ENCODE peak calls at places on chromosome 7, in four cellular contexts. One of them, this sample, is unnamed.

GRCh38 chr7:32347244-32347828 is 142.8 kb downstream of the LSM5 start:
- DNase-seq in OCI-LY7: peak
- DNase-seq in psoas muscle: no peak
- DNase-seq in nephron progenitor cell: peak
- DNase-seq in this sample: peak

GRCh38 chr7:925601-926000 is 28.9 kb downstream of the ADAP1 start:
- DNase-seq in OCI-LY7: no peak
- DNase-seq in psoas muscle: no peak
- DNase-seq in nephron progenitor cell: no peak
- DNase-seq in this sample: no peak

GRCh38 chr7:44791278-44792219 is 4.9 kb upstream of the PPIA start:
- DNase-seq in OCI-LY7: no peak
- DNase-seq in psoas muscle: no peak
- DNase-seq in nephron progenitor cell: no peak
- DNase-seq in this sample: no peak

GRCh38 chr7:26504417-26504816 is 212.8 kb downstream of the SNX10 start:
- DNase-seq in OCI-LY7: no peak
- DNase-seq in psoas muscle: no peak
- DNase-seq in nephron progenitor cell: no peak
- DNase-seq in this sample: no peak

GRCh38 chr7:780516-780915 is 51.8 kb upstream of the SUN1 start:
- DNase-seq in OCI-LY7: no peak
- DNase-seq in psoas muscle: no peak
- DNase-seq in nephron progenitor cell: no peak
- DNase-seq in this sample: no peak

GRCh38 chr7:157517782-157518513 is 181.1 kb downstream of the DNAJB6 start:
- DNase-seq in OCI-LY7: no peak
- DNase-seq in psoas muscle: no peak
- DNase-seq in nephron progenitor cell: no peak
- DNase-seq in this sample: no peak

GRCh38 chr7:45446195-45446944 is 127.8 kb upstream of the ADCY1 start:
- DNase-seq in OCI-LY7: no peak
- DNase-seq in psoas muscle: no peak
- DNase-seq in nephron progenitor cell: no peak
- DNase-seq in this sample: no peak

GRCh38 chr7:98223898-98224700 is 12.9 kb downstream of the BHLHA15 start:
- DNase-seq in OCI-LY7: no peak
- DNase-seq in psoas muscle: no peak
- DNase-seq in nephron progenitor cell: no peak
- DNase-seq in this sample: no peak

GRCh38 chr7:28362812-28363211 is 49.5 kb upstream of the CREB5 start:
- DNase-seq in OCI-LY7: no peak
- DNase-seq in psoas muscle: no peak
- DNase-seq in nephron progenitor cell: no peak
- DNase-seq in this sample: no peak
- TF ChIP-seq CTCF in OCI-LY7: peak
- TF ChIP-seq CTCF in psoas muscle: no peak
- TF ChIP-seq CTCF in nephron progenitor cell: no peak
- TF ChIP-seq CTCF in this sample: peak

DNA sequence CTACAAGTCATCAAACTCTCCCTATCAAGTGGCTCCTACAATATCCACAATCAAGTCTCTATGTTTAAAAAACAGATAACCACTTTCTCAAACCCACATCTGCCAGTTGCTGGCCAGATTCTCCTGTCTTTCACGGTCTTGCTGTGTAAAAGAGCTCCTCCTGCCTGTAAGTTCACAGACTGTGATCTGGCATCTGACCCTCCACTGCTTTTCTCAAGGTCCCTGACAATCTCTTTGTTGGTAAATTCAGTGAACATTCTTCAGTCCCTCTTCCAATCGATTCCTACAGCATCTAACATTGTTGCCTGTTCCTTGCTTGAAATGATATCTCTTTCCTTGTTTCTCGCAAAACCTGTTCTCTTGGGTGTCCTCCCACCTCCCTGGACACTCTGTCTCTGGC is 18.5 kb upstream of the LMOD2 start:
- DNase-seq in OCI-LY7: no peak
- DNase-seq in psoas muscle: no peak
- DNase-seq in nephron progenitor cell: no peak
- DNase-seq in this sample: no peak
- TF ChIP-seq CTCF in OCI-LY7: no peak
- TF ChIP-seq CTCF in psoas muscle: peak
- TF ChIP-seq CTCF in nephron progenitor cell: no peak
- TF ChIP-seq CTCF in this sample: no peak

GRCh38 chr7:100159099-100159623 is 638 bp upstream of the TRAPPC14 start:
- DNase-seq in OCI-LY7: no peak
- DNase-seq in psoas muscle: no peak
- DNase-seq in nephron progenitor cell: no peak
- DNase-seq in this sample: no peak

GRCh38 chr7:100156331-100157068 is 2.0 kb downstream of the TRAPPC14 start:
- DNase-seq in OCI-LY7: no peak
- DNase-seq in psoas muscle: no peak
- DNase-seq in nephron progenitor cell: no peak
- DNase-seq in this sample: no peak

GRCh38 chr7:100157069-100157333 is 1.5 kb downstream of the TRAPPC14 start:
- DNase-seq in OCI-LY7: no peak
- DNase-seq in psoas muscle: no peak
- DNase-seq in nephron progenitor cell: no peak
- DNase-seq in this sample: peak

GRCh38 chr7:100158229-100159098 is at the start of gene TRAPPC14:
- DNase-seq in OCI-LY7: peak
- DNase-seq in psoas muscle: peak
- DNase-seq in nephron progenitor cell: peak
- DNase-seq in this sample: peak

GRCh38 chr7:100157334-100158228 is 942 bp downstream of the TRAPPC14 start:
- DNase-seq in OCI-LY7: peak
- DNase-seq in psoas muscle: no peak
- DNase-seq in nephron progenitor cell: no peak
- DNase-seq in this sample: peak
- TF ChIP-seq CTCF in OCI-LY7: peak
- TF ChIP-seq CTCF in psoas muscle: no peak
- TF ChIP-seq CTCF in nephron progenitor cell: no peak
- TF ChIP-seq CTCF in this sample: no peak

GRCh38 chr7:72183835-72184234 is 228.3 kb downstream of the CALN1 start:
- DNase-seq in OCI-LY7: peak
- DNase-seq in psoas muscle: no peak
- DNase-seq in nephron progenitor cell: no peak
- DNase-seq in this sample: no peak
- TF ChIP-seq CTCF in OCI-LY7: peak
- TF ChIP-seq CTCF in psoas muscle: peak
- TF ChIP-seq CTCF in nephron progenitor cell: peak
- TF ChIP-seq CTCF in this sample: no peak